ENCODE peak calls at places on chromosomes 5 and 9, in eight cellular contexts. W, F, U, M, C, N, X and V are unnamed samples.

GRCh38 chr5:173826921-173827350 is 61.2 kb upstream of the CPEB4 start:
- DNase-seq in U (no peak), F (no peak), C (no peak), X (no peak), W (no peak), N (no peak), M (no peak), V (no peak)

GRCh38 chr5:121841900-121842299 is 9.8 kb upstream of the FTMT start:
- DNase-seq in C (no peak), X (no peak), W (no peak), M (no peak), U (no peak), F (no peak), N (no peak), V (no peak)

GRCh38 chr5:60822285-60822556 is 21.8 kb downstream of the ELOVL7 start:
- DNase-seq in W (no peak), M (no peak), X (no peak), N (no peak), C (no peak), U (peak; percentile 20), F (no peak), V (no peak)

GRCh38 chr5:153974131-153974812 is 64.4 kb downstream of the FAM114A2 start:
- DNase-seq in X (peak; percentile 18), M (peak; percentile 53), C (no peak), F (peak; percentile 18), U (no peak), N (peak; percentile 19), W (no peak), V (no peak)

GRCh38 chr5:61559722-61560121 is 227.7 kb downstream of the ZSWIM6 start:
- DNase-seq in W (no peak), U (no peak), C (no peak), M (no peak), N (no peak), F (no peak), X (no peak), V (no peak)

GRCh38 chr5:123594434-123594833 is 82.5 kb downstream of the CSNK1G3 start:
- DNase-seq in W (no peak), F (no peak), X (no peak), C (no peak), M (no peak), U (no peak), N (no peak), V (no peak)

GRCh38 chr9:115764649-115765048 is 388.9 kb upstream of the PAPPA start:
- DNase-seq in F (no peak), X (no peak), C (no peak), N (no peak), U (no peak), M (no peak), W (no peak), V (no peak)

GRCh38 chr5:89232139-89232603 is 349.2 kb upstream of the MEF2C start:
- DNase-seq in U (peak; percentile 96), C (no peak), F (no peak), W (no peak), X (no peak), M (no peak), N (no peak), V (no peak)

GRCh38 chr9:108759399-108759798 is 96.4 kb downstream of the ACTL7B start:
- DNase-seq in M (no peak), U (no peak), X (no peak), F (no peak), W (no peak), C (no peak), N (no peak), V (no peak)

GRCh38 chr5:155616779-155617392 is 603.3 kb downstream of the KIF4B start:
- DNase-seq in U (no peak), W (no peak), C (peak; percentile 16), N (peak; percentile 62), M (no peak), X (peak; percentile 47), F (no peak), V (peak; percentile 26)

GRCh38 chr9:88077071-88077617 is 61.1 kb downstream of the SPATA31C2 start:
- DNase-seq in U (no peak), F (no peak), X (no peak), W (no peak), C (no peak), N (no peak), M (no peak), V (no peak)

GRCh38 chr5:33261305-33261704 is 179.5 kb upstream of the TARS1 start:
- DNase-seq in C (no peak), X (no peak), N (no peak), U (no peak), W (no peak), M (peak; percentile 64), F (no peak), V (no peak)

GRCh38 chr5:148403344-148403743 is 19.6 kb downstream of the FBXO38 start:
- DNase-seq in F (no peak), C (no peak), X (peak; percentile 11), U (no peak), W (no peak), M (no peak), N (no peak), V (no peak)

GRCh38 chr5:68303038-68303738 is 87.6 kb downstream of the PIK3R1 start:
- DNase-seq in M (no peak), U (peak; percentile 55), C (no peak), X (no peak), F (no peak), N (no peak), W (no peak), V (no peak)

GRCh38 chr9:84785766-84786547 is 116.4 kb downstream of the NTRK2 start:
- DNase-seq in C (no peak), F (no peak), X (no peak), N (no peak), W (no peak), M (no peak), U (no peak), V (no peak)

GRCh38 chr9:98678244-98678842 is 30.4 kb downstream of the GABBR2 start:
- DNase-seq in U (no peak), N (peak; percentile 11), M (peak; percentile 36), F (peak; percentile 26), X (peak; percentile 3), W (no peak), C (no peak), V (no peak)

GRCh38 chr9:131733601-131734061 is 6.2 kb downstream of the RAPGEF1 start:
- DNase-seq in C (no peak), X (peak; percentile 72), W (no peak), U (no peak), F (no peak), M (peak; percentile 97), N (peak; percentile 58), V (peak; percentile 35)

GRCh38 chr9:32926901-32927300 is 74.5 kb downstream of the APTX start:
- DNase-seq in N (no peak), M (peak; percentile 77), C (no peak), F (no peak), X (no peak), U (no peak), W (no peak), V (no peak)

GRCh38 chr9:131539223-131539923 is 6.0 kb upstream of the PRRT1B start:
- DNase-seq in M (no peak), X (no peak), U (no peak), F (no peak), C (no peak), W (no peak), N (no peak), V (no peak)

GRCh38 chr5:147310059-147310704 is 75.4 kb downstream of the STK32A start:
- DNase-seq in N (peak; percentile 87), X (peak; percentile 54), W (peak; percentile 59), F (peak; percentile 76), M (peak; percentile 96), U (no peak), C (no peak), V (peak; percentile 87)
- TF ChIP-seq POLR2AphosphoS5 in N (peak; percentile 21), X (no peak), W (peak; percentile 53), F (peak; percentile 71), M (peak; percentile 62), U (no peak), C (no peak), V (peak; percentile 82)

DNA sequence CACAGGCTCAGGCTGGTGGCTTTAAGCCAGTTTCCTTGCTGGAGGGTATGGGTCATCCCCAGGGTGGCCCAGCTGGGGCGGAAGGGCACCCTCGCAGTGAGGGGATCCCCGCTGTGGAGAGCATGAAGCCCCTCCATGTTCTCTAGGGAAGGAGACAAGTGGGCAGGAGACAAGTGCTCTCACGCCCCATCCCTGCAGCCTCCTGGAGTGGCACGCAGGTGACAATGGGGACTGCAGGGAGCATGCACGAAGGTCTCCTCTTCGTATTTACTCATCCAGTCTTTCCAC is 83.3 kb downstream of the GTF3C4 start:
- DNase-seq in N (no peak), F (no peak), C (no peak), U (no peak), M (no peak), W (no peak), X (no peak), V (no peak)
- TF ChIP-seq POLR2AphosphoS5 in N (no peak), F (no peak), C (no peak), U (no peak), M (no peak), W (no peak), X (no peak), V (no peak)

GRCh38 chr5:109611505-109611904 is 78.2 kb upstream of the MAN2A1 start:
- DNase-seq in U (no peak), X (no peak), W (no peak), F (no peak), C (no peak), N (no peak), M (no peak), V (no peak)

GRCh38 chr5:109612278-109612905 is 77.3 kb upstream of the MAN2A1 start:
- DNase-seq in M (no peak), U (no peak), N (no peak), X (no peak), C (no peak), W (no peak), F (no peak), V (no peak)

GRCh38 chr5:109614316-109614715 is 75.4 kb upstream of the MAN2A1 start:
- DNase-seq in M (no peak), N (no peak), F (no peak), U (no peak), W (no peak), X (no peak), C (no peak), V (no peak)

GRCh38 chr5:109611061-109611460 is 78.7 kb upstream of the MAN2A1 start:
- DNase-seq in W (no peak), N (no peak), U (no peak), M (no peak), F (no peak), C (no peak), X (no peak), V (no peak)

DNA sequence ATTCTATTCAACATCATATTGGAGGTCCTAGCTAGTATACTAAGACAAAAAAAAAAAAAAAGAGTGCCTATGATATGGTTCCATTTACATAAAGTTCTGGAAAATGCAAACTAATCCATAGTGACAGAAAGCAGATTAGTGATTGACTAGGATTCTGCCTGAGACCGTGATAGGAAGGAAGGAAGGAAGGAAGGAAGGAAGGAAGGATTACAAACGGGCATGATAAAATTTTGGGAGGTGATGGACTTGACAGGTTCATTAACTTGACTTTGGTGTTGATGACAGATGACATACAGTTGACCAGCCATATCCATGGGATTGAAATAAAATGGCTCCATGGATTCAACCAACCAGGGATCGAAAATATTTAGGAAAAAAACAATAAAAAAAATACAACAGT is 79.1 kb upstream of the MAN2A1 start:
- DNase-seq in M (no peak), W (no peak), X (no peak), U (no peak), F (no peak), N (no peak), C (no peak), V (no peak)
- TF ChIP-seq POLR2AphosphoS5 in M (no peak), W (no peak), X (no peak), U (no peak), F (no peak), N (no peak), C (no peak), V (no peak)

GRCh38 chr5:80967500-80968181 is 7.5 kb downstream of the RASGRF2 start:
- DNase-seq in X (no peak), W (peak; percentile 88), N (peak; percentile 35), U (no peak), C (no peak), M (peak; percentile 94), F (no peak), V (no peak)
- TF ChIP-seq POLR2AphosphoS5 in X (no peak), W (peak; percentile 91), N (no peak), U (no peak), C (no peak), M (peak; percentile 91), F (no peak), V (peak; percentile 5)